ENCODE peak calls at places on chromosomes 7 and 10, in four cellular contexts. Y is HepG2, W is GM12878, D is HCT116. U is an unnamed sample.

GRCh38 chr10:77865585-77866324 is 60.8 kb downstream of the DLG5 start:
- ATAC-seq in D (no peak), W (no peak), Y (peak; percentile 21), U (no peak)

GRCh38 chr10:102770792-102771191 is 27.0 kb downstream of the WBP1L start:
- ATAC-seq in W (no peak), D (no peak), Y (no peak), U (no peak)

GRCh38 chr7:76392531-76393115 is 16.9 kb downstream of the SSC4D start:
- ATAC-seq in Y (peak; percentile 13), W (peak; percentile 2), D (no peak), U (no peak)

GRCh38 chr7:12257582-12257981 is 46.5 kb downstream of the TMEM106B start:
- ATAC-seq in W (peak; percentile 100), D (no peak), Y (peak; percentile 48), U (no peak)

GRCh38 chr10:72096115-72097000 is 8.0 kb upstream of the SPOCK2 start:
- ATAC-seq in W (no peak), D (no peak), Y (peak; percentile 53), U (no peak)

GRCh38 chr7:106073701-106074100 is 38.4 kb downstream of the SYPL1 start:
- ATAC-seq in Y (no peak), W (no peak), D (no peak), U (no peak)

GRCh38 chr7:16189026-16189715 is 232.2 kb downstream of the CRPPA start:
- ATAC-seq in Y (no peak), D (no peak), W (no peak), U (no peak)

GRCh38 chr7:121085922-121086321 is 97.4 kb downstream of the CPED1 start:
- ATAC-seq in W (no peak), D (no peak), Y (no peak), U (peak; percentile 39)

GRCh38 chr7:139930286-139930965 is 101.4 kb downstream of the TBXAS1 start:
- ATAC-seq in D (no peak), W (no peak), Y (no peak), U (no peak)

GRCh38 chr10:69965919-69966662 is 86.6 kb upstream of the MACROH2A2 start:
- ATAC-seq in W (no peak), Y (no peak), D (no peak), U (no peak)

GRCh38 chr10:22341936-22342222 is 3.4 kb upstream of the SPAG6 start:
- ATAC-seq in D (no peak), W (no peak), Y (no peak), U (no peak)

GRCh38 chr7:8434290-8435002 is 1.0 kb downstream of the NXPH1 start:
- ATAC-seq in W (no peak), D (no peak), Y (no peak), U (no peak)

GRCh38 chr10:117545141-117546019 is 2.8 kb downstream of the EMX2 start:
- ATAC-seq in D (no peak), W (no peak), Y (peak; percentile 50), U (no peak)

GRCh38 chr7:66095010-66095409 is 19.4 kb downstream of the ASL start:
- ATAC-seq in D (no peak), Y (no peak), W (no peak), U (no peak)

DNA sequence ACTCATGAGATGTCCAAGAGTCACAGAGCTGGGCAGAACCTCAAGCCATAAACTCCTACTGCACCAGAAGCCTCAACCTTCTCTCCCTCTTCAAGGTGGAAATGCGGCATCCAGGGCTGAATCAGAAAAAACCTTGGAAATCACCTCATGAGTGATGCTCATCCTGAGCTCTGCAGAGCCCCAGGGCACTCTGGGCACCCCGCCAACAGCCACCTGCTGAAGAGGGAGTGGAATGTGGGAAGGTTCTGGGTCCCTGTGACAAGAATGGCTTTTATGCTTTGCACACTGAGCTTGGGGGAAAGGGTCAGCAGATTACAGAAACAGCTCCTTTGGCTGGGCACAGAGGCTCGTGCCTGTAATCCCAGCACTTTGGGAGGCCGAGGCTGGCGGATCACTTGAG is 18.8 kb downstream of the NUDT1 start:
- ATAC-seq in Y (no peak), D (peak; percentile 48), W (no peak), U (no peak)
- TF ChIP-seq POLR2AphosphoS5 in Y (no peak), D (no peak), W (no peak), U (no peak)

GRCh38 chr10:113068178-113068890 is 118.3 kb downstream of the TCF7L2 start:
- ATAC-seq in Y (no peak), D (no peak), W (no peak), U (no peak)
- TF ChIP-seq POLR2AphosphoS5 in Y (no peak), D (peak; percentile 20), W (no peak), U (no peak)

GRCh38 chr7:2104107-2104710 is 128.5 kb downstream of the MAD1L1 start:
- ATAC-seq in W (peak; percentile 48), Y (peak; percentile 55), D (peak; percentile 84), U (peak; percentile 93)
- TF ChIP-seq POLR2AphosphoS5 in W (no peak), Y (no peak), D (peak; percentile 45), U (peak; percentile 81)

GRCh38 chr7:42224391-42225003 is 12.5 kb downstream of the GLI3 start:
- ATAC-seq in Y (no peak), W (no peak), D (no peak), U (no peak)

GRCh38 chr7:42227931-42228591 is 8.9 kb downstream of the GLI3 start:
- ATAC-seq in D (no peak), W (peak; percentile 37), Y (no peak), U (peak; percentile 70)

GRCh38 chr7:42227523-42227922 is 9.5 kb downstream of the GLI3 start:
- ATAC-seq in W (peak; percentile 61), Y (no peak), D (no peak), U (no peak)

GRCh38 chr7:42222891-42223290 is 14.1 kb downstream of the GLI3 start:
- ATAC-seq in Y (no peak), D (no peak), W (no peak), U (peak; percentile 60)

GRCh38 chr7:42226354-42226941 is 10.6 kb downstream of the GLI3 start:
- ATAC-seq in D (no peak), W (no peak), Y (no peak), U (no peak)
- TF ChIP-seq POLR2AphosphoS5 in D (no peak), W (no peak), Y (no peak), U (no peak)

GRCh38 chr10:91340613-91341362 is 69.4 kb upstream of the HECTD2 start:
- ATAC-seq in W (peak; percentile 31), D (no peak), Y (no peak), U (no peak)
- TF ChIP-seq POLR2AphosphoS5 in W (no peak), D (no peak), Y (no peak), U (no peak)

DNA sequence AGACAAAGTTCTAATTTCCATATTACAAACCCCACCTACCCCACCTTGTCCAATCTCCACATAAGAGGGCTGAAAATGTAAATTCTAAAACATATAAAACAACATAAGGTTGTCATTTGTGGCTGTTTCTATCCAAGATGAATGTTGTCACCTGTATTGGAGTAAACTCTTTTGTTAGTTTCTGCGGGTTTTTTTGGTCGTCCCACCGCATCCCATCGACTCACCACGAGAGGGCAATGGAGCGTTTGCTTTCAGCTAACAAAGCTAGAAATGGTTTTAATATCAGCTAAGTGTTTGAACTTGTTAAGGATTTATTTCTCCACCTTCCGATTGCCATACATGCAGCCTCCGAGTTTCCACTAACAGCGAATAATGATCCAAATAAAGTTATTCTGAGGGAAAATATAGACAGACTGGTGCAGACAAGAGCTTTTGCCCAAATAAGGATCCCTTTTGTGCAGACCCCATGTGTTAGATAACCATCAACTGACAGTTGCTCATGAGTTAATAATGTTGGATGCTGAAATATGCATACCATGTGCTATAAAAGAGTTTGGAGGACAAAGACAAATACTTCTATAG is 137.2 kb downstream of the ARID5B start:
- ATAC-seq in Y (peak; percentile 74), D (peak; percentile 75), W (peak; percentile 83), U (peak; percentile 49)
- TF ChIP-seq POLR2AphosphoS5 in Y (no peak), D (no peak), W (no peak), U (no peak)

DNA sequence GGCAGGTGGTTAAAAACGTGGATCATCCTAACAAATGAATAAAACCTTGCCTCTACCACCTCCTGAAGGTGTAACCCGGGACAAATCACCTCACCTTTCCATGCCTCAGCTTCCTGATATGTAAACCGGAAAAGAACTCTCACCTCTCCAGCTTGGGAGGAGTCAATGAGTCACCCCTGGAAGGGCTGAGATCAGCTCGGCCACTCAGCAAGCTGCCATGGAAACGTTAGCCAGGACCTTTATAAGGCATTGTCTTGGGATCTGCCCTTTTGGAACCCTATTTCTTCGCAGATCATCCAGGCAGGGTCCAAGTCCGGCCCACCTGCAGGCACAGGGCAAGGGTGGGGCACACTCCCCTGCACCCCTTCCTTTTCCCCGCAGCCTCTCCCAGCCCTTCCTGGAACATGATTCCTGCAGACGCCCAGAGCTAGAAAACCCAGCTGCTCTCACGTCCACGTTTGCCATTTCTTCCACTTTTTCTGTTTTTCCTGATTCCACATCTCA is 81.6 kb upstream of the PFKP start:
- ATAC-seq in W (no peak), D (peak; percentile 96), Y (peak; percentile 66), U (no peak)
- TF ChIP-seq POLR2AphosphoS5 in W (no peak), D (peak; percentile 86), Y (no peak), U (no peak)